ENCODE peak calls at places on chromosome 18, in nine cellular contexts. J is activated T-helper 1 cell treated with Interleukin-2 at 50 U/mL for 16 hours; L is tibial artery; K is IMR-90; N is aorta; I is HEK293T; A is stimulated activated CD8-positive, alpha-beta memory T cell treated with anti-CD3 and anti-CD28 coated beads, Interleukin-15, amount 100 ng/mL, for 4 hours; U is stimulated activated CD4-positive, alpha-beta T cell treated with anti-CD3 and anti-CD28 coated beads, Interleukin-12 subunit alpha, Interleukin-12 subunit beta, amount 100 ng/mL, for 48 hours; P is T-helper 22 cell. F is an unnamed sample.

GRCh38 chr18:12307871-12308385 is at the start of gene TUBB6:
- DNase-seq in N (peak), P (no peak), U (no peak), I (peak), A (no peak), K (peak), L (peak), J (no peak), F (peak)

GRCh38 chr18:54127759-54128378 is 96.6 kb downstream of the MBD2 start:
- DNase-seq in K (peak), P (no peak), N (no peak), J (no peak), I (peak), U (no peak), L (no peak), A (no peak), F (peak)

GRCh38 chr18:44195394-44196140 is 485.1 kb upstream of the SETBP1 start:
- DNase-seq in N (no peak), P (no peak), L (no peak), K (no peak), A (no peak), U (no peak), J (no peak), I (no peak), F (no peak)

GRCh38 chr18:49815927-49816326 is 2.6 kb upstream of the ACAA2 start:
- DNase-seq in K (no peak), U (no peak), L (no peak), J (no peak), I (no peak), N (no peak), A (no peak), P (no peak), F (no peak)

GRCh38 chr18:55918449-55918848 is 330.5 kb upstream of the TCF4 start:
- DNase-seq in J (no peak), U (no peak), K (peak), A (no peak), L (no peak), N (no peak), I (no peak), P (no peak), F (peak)

GRCh38 chr18:7908686-7909299 is 341.7 kb downstream of the PTPRM start:
- DNase-seq in L (no peak), K (no peak), J (no peak), P (no peak), U (no peak), I (no peak), A (no peak), N (no peak), F (no peak)

GRCh38 chr18:76134631-76135030 is 360.4 kb downstream of the ZNF516 start:
- DNase-seq in J (no peak), L (no peak), N (no peak), U (peak), I (no peak), A (no peak), K (no peak), P (no peak), F (no peak)

GRCh38 chr18:48152549-48152948 is 222.1 kb upstream of the SMAD2 start:
- DNase-seq in L (peak), U (no peak), A (no peak), P (no peak), N (no peak), I (no peak), J (no peak), K (no peak), F (no peak)

F was measured in iris pigment epithelial cell.